ENCODE peak calls at places on chromosomes 5 and 9, in five cellular contexts. C is activated naive CD4-positive, alpha-beta T cell treated with Interleukin-2 at 50 U/mL for 16 hours; X is renal cortical epithelial cell; O is DMS153; R is heart left ventricle. L is an unnamed sample.

GRCh38 chr9:20658677-20659473 is 25.2 kb upstream of the FOCAD start:
- DNase-seq in R (no peak), X (peak), C (no peak), O (no peak), L (no peak)

GRCh38 chr5:125134216-125135081 is 388.0 kb upstream of the ZNF608 start:
- DNase-seq in X (peak), O (no peak), C (no peak), R (no peak), L (no peak)

GRCh38 chr5:171432581-171433351 is 13.3 kb downstream of the FGF18 start:
- DNase-seq in X (no peak), C (no peak), O (no peak), R (no peak), L (no peak)

GRCh38 chr9:69605406-69605805 is 66.8 kb downstream of the APBA1 start:
- DNase-seq in R (no peak), O (peak), C (no peak), X (no peak), L (no peak)

GRCh38 chr9:107260437-107261081 is 22.5 kb upstream of the RAD23B start:
- DNase-seq in X (peak), R (no peak), C (no peak), O (no peak), L (no peak)

GRCh38 chr9:137298983-137299521 is 3.0 kb downstream of the NRARP start:
- DNase-seq in X (no peak), O (no peak), C (no peak), R (peak), L (no peak)

GRCh38 chr5:54867310-54867944 is 118.0 kb downstream of the ESM1 start:
- DNase-seq in R (no peak), C (no peak), X (peak), O (no peak), L (no peak)

GRCh38 chr5:139177809-139178581 is 20.2 kb downstream of the SIL1 start:
- DNase-seq in R (peak), O (peak), X (no peak), C (no peak), L (no peak)

GRCh38 chr9:103183569-103184191 is 188.5 kb downstream of the CYLC2 start:
- DNase-seq in C (no peak), R (no peak), O (peak), X (no peak), L (no peak)

GRCh38 chr9:4801156-4801555 is 8.4 kb downstream of the RCL1 start:
- DNase-seq in R (no peak), X (no peak), C (no peak), O (no peak), L (no peak)

GRCh38 chr5:73157399-73158303 is 15.3 kb upstream of the TMEM174 start:
- DNase-seq in X (no peak), O (no peak), C (no peak), R (no peak), L (no peak)

GRCh38 chr9:78860806-78861475 is 564.0 kb downstream of the PSAT1 start:
- DNase-seq in O (no peak), X (peak), R (no peak), C (no peak), L (no peak)

GRCh38 chr5:68114641-68115040 is 100.9 kb upstream of the PIK3R1 start:
- DNase-seq in X (peak), R (no peak), O (no peak), C (no peak), L (no peak)

GRCh38 chr9:121674952-121675351 is 23.5 kb downstream of the DAB2IP start:
- DNase-seq in C (no peak), X (peak), O (no peak), R (no peak), L (no peak)

GRCh38 chr9:7489018-7489417 is 310.6 kb downstream of the DMAC1 start:
- DNase-seq in R (peak), C (no peak), O (peak), X (no peak), L (no peak)

GRCh38 chr5:173745123-173745522 is 128.7 kb upstream of the BOD1 start:
- DNase-seq in R (no peak), O (peak), X (no peak), C (no peak), L (no peak)

GRCh38 chr5:97623441-97623840 is 440.4 kb upstream of the RIOK2 start:
- DNase-seq in O (no peak), X (no peak), R (no peak), C (no peak), L (no peak)

GRCh38 chr5:74093501-74093993 is 467.6 kb downstream of the ARHGEF28 start:
- DNase-seq in O (no peak), C (no peak), X (no peak), R (no peak), L (no peak)

GRCh38 chr5:87899109-87900100 is 369.2 kb downstream of the TMEM161B start:
- DNase-seq in O (no peak), C (no peak), X (no peak), R (peak), L (no peak)

GRCh38 chr5:3345195-3345594 is 250.4 kb upstream of the IRX1 start:
- DNase-seq in X (no peak), O (no peak), C (no peak), R (no peak), L (no peak)

GRCh38 chr9:75855509-75855908 is 35.0 kb upstream of the PCSK5 start:
- DNase-seq in O (no peak), R (no peak), X (peak), C (no peak), L (no peak)

GRCh38 chr5:59813761-59814562 is 79.6 kb downstream of the PDE4D start:
- DNase-seq in C (no peak), R (no peak), O (peak), X (peak), L (no peak)

GRCh38 chr5:112121268-112121667 is 297.8 kb downstream of the EPB41L4A start:
- DNase-seq in X (no peak), R (no peak), C (no peak), O (no peak), L (no peak)

GRCh38 chr9:113990975-113991471 is 87.1 kb downstream of the AMBP start:
- DNase-seq in R (no peak), C (no peak), O (no peak), X (no peak), L (no peak)

GRCh38 chr5:115179068-115179958 is 9.6 kb upstream of the TRIM36 start:
- DNase-seq in X (no peak), O (no peak), R (no peak), C (no peak), L (no peak)

GRCh38 chr5:58687595-58687994 is 104.7 kb downstream of the RAB3C start:
- DNase-seq in C (no peak), O (no peak), R (no peak), X (no peak), L (no peak)

GRCh38 chr9:96852676-96853075 is 1.6 kb downstream of the ZNF782 start:
- DNase-seq in C (no peak), X (no peak), R (no peak), O (no peak), L (no peak)

GRCh38 chr5:103667068-103667467 is 104.5 kb upstream of the NUDT12 start:
- DNase-seq in C (no peak), X (peak), R (no peak), O (no peak), L (no peak)

GRCh38 chr9:4106081-4106491 is 193.8 kb downstream of the GLIS3 start:
- DNase-seq in C (no peak), R (no peak), X (no peak), O (no peak), L (no peak)

GRCh38 chr5:8410618-8411017 is 541.7 kb downstream of the MTRR start:
- DNase-seq in C (no peak), X (no peak), O (no peak), R (no peak), L (no peak)

L was measured in iPS DF 19.7.